ENCODE peak calls at places on chromosomes 1 and 21, in four cellular contexts. X is K562, Q is H1, L is GM12878. K is an unnamed sample.

GRCh38 chr1:188070848-188071247 is 1242.1 kb downstream of the PLA2G4A start:
- DNase-seq in X (no peak), Q (no peak), L (no peak), K (no peak)

GRCh38 chr1:85061711-85062424 is 13.6 kb upstream of the MCOLN3 start:
- DNase-seq in Q (peak), L (peak), X (peak), K (peak)

GRCh38 chr1:47971385-47971784 is 25.8 kb downstream of the TRABD2B start:
- DNase-seq in Q (no peak), L (no peak), X (no peak), K (no peak)

GRCh38 chr1:111620412-111620971 is 903 bp downstream of the RAP1A start:
- DNase-seq in Q (peak), L (no peak), X (no peak), K (no peak)

GRCh38 chr1:67274623-67275325 is 32.9 kb upstream of the IL12RB2 start:
- DNase-seq in L (no peak), X (no peak), Q (no peak), K (no peak)

GRCh38 chr1:110211503-110212164 is 1.5 kb downstream of the KCNC4 start:
- DNase-seq in L (no peak), X (no peak), Q (peak), K (no peak)

GRCh38 chr1:36510418-36510817 is 27.7 kb upstream of the CSF3R start:
- DNase-seq in Q (no peak), L (no peak), X (no peak), K (no peak)

GRCh38 chr1:215569987-215570824 is 3.1 kb downstream of the KCTD3 start:
- DNase-seq in L (no peak), X (no peak), Q (no peak), K (no peak)

GRCh38 chr1:8816831-8817412 is 518 bp downstream of the RERE start:
- DNase-seq in L (peak), X (no peak), Q (peak), K (peak)

GRCh38 chr1:150548632-150549495 is at the start of gene ADAMTSL4:
- DNase-seq in L (no peak), X (peak), Q (no peak), K (peak)

GRCh38 chr1:210250665-210250997 is 18.0 kb downstream of the SERTAD4 start:
- DNase-seq in Q (peak), X (no peak), L (no peak), K (no peak)

GRCh38 chr21:16013570-16013969 is 283.8 kb downstream of the USP25 start:
- DNase-seq in L (no peak), Q (no peak), X (no peak), K (no peak)

GRCh38 chr1:204344665-204345064 is 15.1 kb downstream of the PLEKHA6 start:
- DNase-seq in L (no peak), Q (no peak), X (no peak), K (no peak)

GRCh38 chr1:154994269-154994977 is 1.0 kb downstream of the LENEP start:
- DNase-seq in L (no peak), Q (no peak), X (no peak), K (no peak)

GRCh38 chr21:44018813-44019567 is 6.9 kb downstream of the TRAPPC10 start:
- DNase-seq in X (peak), Q (no peak), L (no peak), K (no peak)

GRCh38 chr1:59767119-59767518 is 47.6 kb upstream of the HOOK1 start:
- DNase-seq in Q (no peak), X (no peak), L (no peak), K (no peak)

DNA sequence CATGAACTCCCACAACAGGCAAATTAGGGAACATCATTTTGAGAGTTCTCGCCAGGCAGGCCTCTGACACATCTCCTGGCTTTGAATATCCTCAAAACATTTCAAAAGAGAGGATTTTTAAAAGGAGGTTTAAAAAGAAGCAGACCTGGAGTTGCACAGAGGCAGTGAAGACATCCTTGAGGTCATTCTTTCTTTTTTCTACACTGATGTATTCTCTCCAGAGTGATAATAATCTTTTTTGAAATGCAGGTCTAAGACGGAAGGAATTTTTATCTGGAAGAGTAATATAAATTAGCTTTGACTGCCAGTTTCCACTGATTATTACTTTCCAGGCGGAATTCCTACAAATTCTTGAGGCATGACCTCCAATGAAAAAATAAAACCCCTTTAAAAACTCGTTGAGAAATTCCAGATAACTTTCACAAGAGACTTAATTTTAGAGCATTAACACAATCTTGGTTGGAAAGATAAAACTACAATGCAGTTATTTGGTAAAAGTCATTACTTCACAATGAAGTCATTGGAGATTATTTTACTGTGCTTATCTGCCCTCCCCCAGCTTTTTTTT is 125.0 kb downstream of the LYPLAL1 start:
- DNase-seq in Q (no peak), X (no peak), L (no peak), K (no peak)
- TF ChIP-seq POLR2AphosphoS5 in Q (no peak), X (no peak), L (no peak), K (no peak)

GRCh38 chr1:16625497-16626408 is 12.4 kb upstream of the NBPF1 start:
- DNase-seq in L (no peak), Q (peak), X (peak), K (no peak)
- TF ChIP-seq TAF1 in L (no peak), Q (no peak), X (no peak), K (no peak)

GRCh38 chr1:35188578-35189392 is 4.2 kb downstream of the SFPQ start:
- DNase-seq in L (no peak), X (no peak), Q (no peak), K (no peak)

GRCh38 chr1:35191429-35192055 is 1.4 kb downstream of the SFPQ start:
- DNase-seq in Q (no peak), X (no peak), L (no peak), K (no peak)

GRCh38 chr1:35190784-35191183 is 2.2 kb downstream of the SFPQ start:
- DNase-seq in X (no peak), L (no peak), Q (no peak), K (no peak)

GRCh38 chr1:35192853-35193664 is at the start of gene SFPQ:
- DNase-seq in L (peak), X (peak), Q (peak), K (peak)

GRCh38 chr1:35192056-35192852 is 691 bp downstream of the SFPQ start:
- DNase-seq in Q (peak), X (peak), L (no peak), K (peak)
- TF ChIP-seq POLR2AphosphoS5 in Q (peak), X (peak), L (peak), K (peak)

DNA sequence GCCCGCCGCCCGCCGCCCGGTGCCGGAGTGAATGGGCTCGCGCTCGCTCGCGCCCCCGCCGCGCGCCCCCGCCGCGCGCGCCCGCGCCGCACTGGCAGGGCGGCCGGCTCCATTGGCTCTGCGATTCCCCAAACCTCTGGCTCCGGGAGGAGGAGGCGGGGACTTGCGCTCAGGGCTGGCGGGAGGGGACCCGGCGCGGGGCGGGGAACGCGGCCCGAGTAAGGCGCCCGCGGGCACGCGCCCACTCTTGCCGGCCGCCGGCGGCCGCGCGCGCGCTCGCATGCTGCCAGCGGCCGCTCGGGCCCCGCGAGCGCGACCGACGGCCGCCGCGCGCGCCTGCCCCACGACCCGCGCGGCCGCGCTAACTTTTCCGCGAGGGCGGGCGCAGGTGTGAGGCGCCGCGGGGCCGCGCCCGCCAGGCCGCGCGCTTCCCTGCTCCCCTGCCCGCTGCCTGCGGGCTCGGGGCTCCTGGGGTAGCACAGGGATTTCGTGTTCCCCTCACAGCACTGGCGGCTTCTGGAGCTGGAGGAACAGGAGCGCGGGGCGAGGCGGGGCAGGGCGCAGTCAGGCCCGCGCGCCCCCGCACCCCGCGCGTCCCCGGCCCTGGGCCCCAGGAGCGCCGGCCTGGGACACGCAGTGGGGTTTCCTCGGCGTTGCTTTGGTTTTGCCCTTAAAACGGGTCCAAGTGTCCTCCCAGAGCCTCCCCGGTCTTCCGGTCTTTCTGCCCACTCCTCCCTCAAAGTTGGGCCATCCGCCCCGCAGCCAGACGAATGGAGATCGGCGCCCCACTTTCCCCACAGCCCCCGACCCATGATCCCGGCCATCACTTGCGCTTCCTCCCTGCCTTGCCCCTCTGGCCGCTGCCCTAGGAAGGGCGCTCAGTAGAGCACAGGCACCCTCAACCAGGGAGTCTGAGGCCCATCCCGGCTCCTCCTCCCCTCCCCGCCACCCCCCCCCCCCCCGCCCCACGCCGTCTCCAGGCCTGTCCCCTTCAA is 101.5 kb downstream of the CASZ1 start:
- DNase-seq in Q (peak), L (no peak), X (peak), K (peak)
- TF ChIP-seq TAF1 in Q (no peak), L (no peak), X (no peak), K (no peak)

GRCh38 chr1:942864-943533 is 16.1 kb downstream of the NOC2L start:
- DNase-seq in X (peak), L (no peak), Q (no peak), K (no peak)
- TF ChIP-seq POLR2AphosphoS5 in X (no peak), L (no peak), Q (no peak), K (no peak)

GRCh38 chr1:1175221-1176062 is 1.8 kb downstream of the TTLL10 start:
- DNase-seq in Q (no peak), X (peak), L (no peak), K (no peak)

GRCh38 chr1:1170891-1171550 is 2.7 kb upstream of the TTLL10 start:
- DNase-seq in Q (peak), X (peak), L (no peak), K (no peak)

GRCh38 chr1:1171551-1172340 is 1.9 kb upstream of the TTLL10 start:
- DNase-seq in X (peak), Q (peak), L (no peak), K (no peak)

GRCh38 chr1:1173793-1174415 is at the start of gene TTLL10:
- DNase-seq in L (no peak), X (peak), Q (peak), K (no peak)

DNA sequence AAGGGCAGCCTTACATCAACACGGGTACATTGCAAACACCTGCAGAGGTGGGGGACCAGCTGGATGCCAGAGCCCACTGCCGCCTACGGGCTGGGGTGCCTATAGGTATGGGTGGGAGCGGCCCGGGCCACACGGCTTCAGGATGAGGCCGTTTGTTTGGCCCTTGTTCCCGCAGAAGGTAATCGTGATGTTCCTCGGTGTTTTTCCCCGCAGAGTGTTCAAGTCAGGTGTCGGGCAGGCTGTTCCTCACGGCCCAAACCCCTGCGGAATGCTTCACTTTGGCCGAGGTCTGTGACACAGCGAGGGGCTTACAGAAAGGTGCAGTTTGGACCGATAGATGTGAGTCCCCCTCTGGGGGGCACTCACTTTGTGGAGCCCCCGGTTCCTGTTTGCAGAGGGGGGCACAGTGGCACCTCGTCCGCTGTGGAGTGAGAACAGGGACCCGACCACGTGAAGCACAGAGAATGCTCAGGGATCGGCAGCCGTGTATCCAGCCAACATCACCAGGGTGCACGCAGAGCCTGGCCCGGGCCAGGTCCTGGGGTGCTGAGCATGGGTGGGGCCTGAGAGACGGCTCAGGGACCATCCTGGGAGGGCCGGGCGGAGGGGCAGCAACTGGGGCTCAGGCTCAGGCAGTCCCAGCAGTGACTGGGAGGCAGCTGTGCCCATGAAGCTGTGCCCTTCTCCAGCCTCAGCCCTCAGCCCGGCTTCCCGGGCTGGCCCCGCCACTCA is 453 bp upstream of the TTLL10 start:
- DNase-seq in L (no peak), X (peak), Q (no peak), K (no peak)
- TF ChIP-seq TAF1 in L (no peak), X (no peak), Q (no peak), K (no peak)

GRCh38 chr1:156752843-156753486 is 1.5 kb upstream of the HDGF start:
- DNase-seq in Q (no peak), X (no peak), L (no peak), K (no peak)

GRCh38 chr1:156750191-156750931 is 1.1 kb downstream of the HDGF start:
- DNase-seq in L (no peak), X (peak), Q (no peak), K (no peak)

GRCh38 chr1:156749429-156750118 is 1.9 kb downstream of the HDGF start:
- DNase-seq in X (no peak), L (no peak), Q (no peak), K (no peak)

GRCh38 chr1:156751724-156752481 is 428 bp upstream of the HDGF start:
- DNase-seq in Q (peak), X (peak), L (peak), K (peak)

DNA sequence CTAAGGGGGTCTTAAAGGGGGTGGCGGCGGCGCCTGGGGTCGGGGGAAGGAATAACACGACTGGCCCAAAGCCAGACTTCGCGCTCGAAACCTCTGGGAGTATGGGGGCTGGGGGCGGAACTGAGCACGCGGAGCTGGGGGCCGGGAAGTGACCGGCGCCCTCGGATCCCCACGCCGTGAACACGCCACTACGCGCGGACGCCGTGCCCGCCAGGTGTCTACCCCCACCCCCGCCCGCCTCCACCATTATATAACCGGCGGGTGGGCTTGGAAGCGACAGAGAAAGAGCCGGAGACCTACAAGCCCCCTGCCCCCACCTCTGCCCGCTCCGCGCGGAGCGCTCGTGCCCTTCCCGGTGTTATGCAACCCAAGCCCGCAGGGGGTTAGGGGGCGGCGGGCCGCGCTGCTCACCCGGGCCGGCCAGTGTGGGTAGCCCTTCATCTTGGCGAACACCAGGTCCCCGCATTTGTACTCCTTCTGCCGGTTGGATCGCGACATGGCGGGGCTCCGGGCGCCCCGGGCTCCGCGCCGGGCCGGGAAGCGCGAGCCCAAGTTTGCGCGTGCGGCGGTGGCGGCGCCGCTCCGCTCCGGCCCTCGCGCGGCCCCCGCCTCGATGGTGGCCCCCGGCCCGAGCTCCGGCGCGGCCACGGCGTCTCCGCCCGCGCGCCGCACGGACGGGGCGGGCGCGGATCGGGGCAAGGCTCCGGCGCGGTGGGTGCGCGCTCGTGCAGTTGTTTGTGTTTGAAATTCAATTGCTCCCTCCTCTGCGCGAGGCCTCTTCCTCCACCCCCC is at the start of gene HDGF:
- DNase-seq in Q (peak), L (no peak), X (peak), K (no peak)
- TF ChIP-seq POLR2AphosphoS5 in Q (peak), L (no peak), X (no peak), K (no peak)

K was measured in GM12891.